ENCODE peak calls at places on chromosome 5, in four cellular contexts. U, M, J and W are unnamed samples.

GRCh38 chr5:9627541-9627940 is 2.6 kb downstream of the TAS2R1 start:
- DNase-seq in U (no peak), M (no peak), J (no peak), W (no peak)

GRCh38 chr5:171437286-171437821 is 17.9 kb downstream of the FGF18 start:
- DNase-seq in U (no peak), M (no peak), J (no peak), W (no peak)

GRCh38 chr5:104755806-104756205 is 1193.2 kb upstream of the NUDT12 start:
- DNase-seq in U (no peak), M (no peak), J (no peak), W (no peak)

GRCh38 chr5:176441921-176442323 is 6.3 kb upstream of the FAF2 start:
- DNase-seq in U (no peak), M (no peak), J (no peak), W (no peak)

GRCh38 chr5:147310059-147310704 is 75.4 kb downstream of the STK32A start:
- DNase-seq in U (no peak), M (no peak), J (peak), W (no peak)

GRCh38 chr5:73907164-73907563 is 281.2 kb downstream of the ARHGEF28 start:
- DNase-seq in U (no peak), M (no peak), J (no peak), W (no peak)

GRCh38 chr5:175707751-175708375 is 50.0 kb downstream of the HRH2 start:
- DNase-seq in U (no peak), M (no peak), J (no peak), W (no peak)

GRCh38 chr5:58060971-58061370 is 398.9 kb downstream of the PLK2 start:
- DNase-seq in U (no peak), M (no peak), J (no peak), W (no peak)

GRCh38 chr5:174325441-174325840 is 279.9 kb downstream of the NSG2 start:
- DNase-seq in U (no peak), M (no peak), J (no peak), W (no peak)

GRCh38 chr5:83145241-83145640 is 67.9 kb downstream of the XRCC4 start:
- DNase-seq in U (no peak), M (no peak), J (no peak), W (no peak)

GRCh38 chr5:81825237-81825636 is 74.3 kb upstream of the SSBP2 start:
- DNase-seq in U (no peak), M (no peak), J (peak), W (no peak)

GRCh38 chr5:136012041-136012804 is 16.6 kb upstream of the TGFBI start:
- DNase-seq in U (no peak), M (no peak), J (no peak), W (no peak)

GRCh38 chr5:59816901-59817300 is 76.6 kb downstream of the PDE4D start:
- DNase-seq in U (no peak), M (no peak), J (no peak), W (no peak)

GRCh38 chr5:39517800-39518199 is 93.0 kb upstream of the DAB2 start:
- DNase-seq in U (no peak), M (no peak), J (peak), W (no peak)

GRCh38 chr5:103013933-103014552 is 105.9 kb downstream of the GIN1 start:
- DNase-seq in U (no peak), M (no peak), J (no peak), W (no peak)

GRCh38 chr5:32297181-32298055 is 15.3 kb downstream of the MTMR12 start:
- DNase-seq in U (no peak), M (no peak), J (no peak), W (no peak)

GRCh38 chr5:137660349-137660817 is 75.5 kb downstream of the KLHL3 start:
- DNase-seq in U (peak), M (peak), J (peak), W (peak)

GRCh38 chr5:3650868-3651267 is 55.2 kb downstream of the IRX1 start:
- DNase-seq in U (no peak), M (no peak), J (no peak), W (no peak)

GRCh38 chr5:55904152-55904551 is 53.0 kb downstream of the IL31RA start:
- DNase-seq in U (no peak), M (no peak), J (no peak), W (no peak)

GRCh38 chr5:180618830-180619562 is 27.7 kb upstream of the SCGB3A1 start:
- DNase-seq in U (peak), M (no peak), J (no peak), W (no peak)

GRCh38 chr5:171355302-171355724 is 32.3 kb upstream of the NPM1 start:
- DNase-seq in U (peak), M (peak), J (no peak), W (peak)

GRCh38 chr5:82396871-82397514 is 118.8 kb upstream of the RPS23 start:
- DNase-seq in U (no peak), M (no peak), J (peak), W (no peak)

GRCh38 chr5:67528953-67529352 is 332.4 kb upstream of the CD180 start:
- DNase-seq in U (no peak), M (peak), J (no peak), W (no peak)

GRCh38 chr5:141785667-141786066 is 92.5 kb downstream of the PCDH1 start:
- DNase-seq in U (no peak), M (no peak), J (no peak), W (no peak)

GRCh38 chr5:141811287-141812155 is 66.7 kb downstream of the PCDH1 start:
- DNase-seq in U (peak), M (no peak), J (peak), W (peak)

GRCh38 chr5:77635617-77636422 is 2.7 kb downstream of the OTP start:
- DNase-seq in U (no peak), M (no peak), J (no peak), W (no peak)

GRCh38 chr5:127064253-127064652 is 9.0 kb downstream of the C5orf63 start:
- DNase-seq in U (no peak), M (no peak), J (no peak), W (no peak)